ENCODE peak calls at places on chromosomes 11 and 22, in seven cellular contexts. One of them, this sample, is unnamed.

GRCh38 chr11:94938399-94939055 is 34.8 kb downstream of the CWC15 start:
- DNase-seq in naive thymus-derived CD8-positive, alpha-beta T cell: no peak
- DNase-seq in T-helper 1 cell: no peak
- DNase-seq in H7: no peak
- DNase-seq in activated CD4-positive, alpha-beta T cell treated with anti-CD3 and anti-CD28 coated beads for 24 hours: no peak
- DNase-seq in left colon: no peak
- DNase-seq in colonic mucosa: no peak
- DNase-seq in this sample: peak

GRCh38 chr11:109421981-109422590 is at the start of gene C11orf87:
- DNase-seq in naive thymus-derived CD8-positive, alpha-beta T cell: no peak
- DNase-seq in T-helper 1 cell: no peak
- DNase-seq in H7: peak
- DNase-seq in activated CD4-positive, alpha-beta T cell treated with anti-CD3 and anti-CD28 coated beads for 24 hours: no peak
- DNase-seq in left colon: no peak
- DNase-seq in colonic mucosa: no peak
- DNase-seq in this sample: peak

GRCh38 chr11:94546886-94547285 is 3.2 kb downstream of the FUT4 start:
- DNase-seq in naive thymus-derived CD8-positive, alpha-beta T cell: no peak
- DNase-seq in T-helper 1 cell: peak
- DNase-seq in H7: no peak
- DNase-seq in activated CD4-positive, alpha-beta T cell treated with anti-CD3 and anti-CD28 coated beads for 24 hours: no peak
- DNase-seq in left colon: peak
- DNase-seq in colonic mucosa: peak
- DNase-seq in this sample: no peak

GRCh38 chr11:128324531-128325141 is 262.7 kb downstream of the ETS1 start:
- DNase-seq in naive thymus-derived CD8-positive, alpha-beta T cell: peak
- DNase-seq in T-helper 1 cell: peak
- DNase-seq in H7: no peak
- DNase-seq in activated CD4-positive, alpha-beta T cell treated with anti-CD3 and anti-CD28 coated beads for 24 hours: peak
- DNase-seq in left colon: no peak
- DNase-seq in colonic mucosa: no peak
- DNase-seq in this sample: no peak

GRCh38 chr11:134527382-134528243 is 115.6 kb upstream of the B3GAT1 start:
- DNase-seq in naive thymus-derived CD8-positive, alpha-beta T cell: no peak
- DNase-seq in T-helper 1 cell: no peak
- DNase-seq in H7: no peak
- DNase-seq in activated CD4-positive, alpha-beta T cell treated with anti-CD3 and anti-CD28 coated beads for 24 hours: no peak
- DNase-seq in left colon: no peak
- DNase-seq in colonic mucosa: peak
- DNase-seq in this sample: no peak

GRCh38 chr11:19828382-19829108 is 115.9 kb downstream of the NAV2 start:
- DNase-seq in naive thymus-derived CD8-positive, alpha-beta T cell: no peak
- DNase-seq in T-helper 1 cell: no peak
- DNase-seq in H7: no peak
- DNase-seq in activated CD4-positive, alpha-beta T cell treated with anti-CD3 and anti-CD28 coated beads for 24 hours: no peak
- DNase-seq in left colon: no peak
- DNase-seq in colonic mucosa: no peak
- DNase-seq in this sample: no peak

GRCh38 chr22:35961480-35961902 is 67.1 kb downstream of the RBFOX2 start:
- DNase-seq in naive thymus-derived CD8-positive, alpha-beta T cell: no peak
- DNase-seq in T-helper 1 cell: no peak
- DNase-seq in H7: peak
- DNase-seq in activated CD4-positive, alpha-beta T cell treated with anti-CD3 and anti-CD28 coated beads for 24 hours: no peak
- DNase-seq in left colon: no peak
- DNase-seq in colonic mucosa: no peak
- DNase-seq in this sample: peak

GRCh38 chr11:65279713-65280459 is 18.1 kb downstream of the POLA2 start:
- DNase-seq in naive thymus-derived CD8-positive, alpha-beta T cell: no peak
- DNase-seq in T-helper 1 cell: peak
- DNase-seq in H7: no peak
- DNase-seq in activated CD4-positive, alpha-beta T cell treated with anti-CD3 and anti-CD28 coated beads for 24 hours: peak
- DNase-seq in left colon: no peak
- DNase-seq in colonic mucosa: no peak
- DNase-seq in this sample: no peak

GRCh38 chr11:2444301-2445106 is at the start of the genes KCNQ1 and TRPM5:
- DNase-seq in naive thymus-derived CD8-positive, alpha-beta T cell: peak
- DNase-seq in T-helper 1 cell: peak
- DNase-seq in H7: peak
- DNase-seq in activated CD4-positive, alpha-beta T cell treated with anti-CD3 and anti-CD28 coated beads for 24 hours: peak
- DNase-seq in left colon: peak
- DNase-seq in colonic mucosa: peak
- DNase-seq in this sample: peak

GRCh38 chr22:45104313-45104712 is 59.4 kb upstream of the NUP50 start:
- DNase-seq in naive thymus-derived CD8-positive, alpha-beta T cell: no peak
- DNase-seq in T-helper 1 cell: no peak
- DNase-seq in H7: no peak
- DNase-seq in activated CD4-positive, alpha-beta T cell treated with anti-CD3 and anti-CD28 coated beads for 24 hours: no peak
- DNase-seq in left colon: no peak
- DNase-seq in colonic mucosa: no peak
- DNase-seq in this sample: no peak

GRCh38 chr11:892106-892505 is 18.5 kb downstream of the CHID1 start:
- DNase-seq in naive thymus-derived CD8-positive, alpha-beta T cell: no peak
- DNase-seq in T-helper 1 cell: no peak
- DNase-seq in H7: peak
- DNase-seq in activated CD4-positive, alpha-beta T cell treated with anti-CD3 and anti-CD28 coated beads for 24 hours: no peak
- DNase-seq in left colon: no peak
- DNase-seq in colonic mucosa: no peak
- DNase-seq in this sample: peak